ENCODE peak calls at places on chromosome 16, in nine cellular contexts. K is C1 segment of cervical spinal cord; U is Kasumi-1; W is mesenchymal stem cell; X is LNCaP clone FGC; O is cardiac fibroblast; F is stimulated activated effector memory CD8-positive, alpha-beta T cell treated with anti-CD3 and anti-CD28 coated beads, Interleukin-12 subunit alpha, Interleukin-12 subunit beta, amount 100 ng/mL, for 72 hours; R is tibial nerve; T is mammary epithelial cell. V is an unnamed sample.

GRCh38 chr16:69324013-69324531 is 6.3 kb downstream of the PDF start:
- DNase-seq in W (peak), O (no peak), U (no peak), K (no peak), X (peak), F (no peak), T (no peak), R (peak), V (no peak)

GRCh38 chr16:66370786-66371684 is 4.5 kb downstream of the CDH5 start:
- DNase-seq in T (no peak), W (no peak), F (no peak), X (no peak), R (no peak), O (no peak), K (no peak), U (no peak), V (no peak)

GRCh38 chr16:9412362-9413311 is 321.2 kb downstream of the HAPSTR1 start:
- DNase-seq in F (no peak), T (no peak), U (no peak), O (no peak), X (no peak), W (no peak), K (no peak), R (no peak), V (no peak)

GRCh38 chr16:29876578-29877249 is 13.7 kb upstream of the CDIPT start:
- DNase-seq in U (no peak), W (no peak), X (no peak), R (no peak), T (no peak), O (no peak), F (no peak), K (no peak), V (no peak)

GRCh38 chr16:21265104-21265825 is 12.8 kb downstream of the CRYM start:
- DNase-seq in W (no peak), O (no peak), K (no peak), R (no peak), U (no peak), F (no peak), X (no peak), T (no peak), V (no peak)

GRCh38 chr16:67661101-67661661 is 421 bp downstream of the PARD6A start:
- DNase-seq in F (no peak), K (no peak), O (peak), X (peak), T (peak), W (peak), U (peak), R (no peak), V (no peak)

GRCh38 chr16:11949527-11949926 is 7.7 kb upstream of the NPIPB2 start:
- DNase-seq in O (peak), U (peak), F (no peak), X (no peak), W (peak), K (no peak), R (peak), T (peak), V (peak)

GRCh38 chr16:86926695-86927094 is 348.3 kb downstream of the FOXL1 start:
- DNase-seq in W (no peak), K (no peak), O (no peak), R (no peak), X (no peak), U (no peak), F (no peak), T (no peak), V (no peak)

GRCh38 chr16:69311533-69312388 is 611 bp downstream of the VPS4A start:
- DNase-seq in U (peak), K (no peak), T (peak), R (no peak), F (peak), W (peak), O (peak), X (no peak), V (peak)

V was measured in PC-9.